ENCODE peak calls at places on chromosomes 6 and 20, in eight cellular contexts. W is GM23248, Y is IMR-90, K is OCI-LY7, P is DND-41, C is mesenchymal stem cell, H is PC-3, Z is fibroblast of lung. N is an unnamed sample. For H3K36me3, the result is how much of the 10 kb centered on the place peaks cover.

GRCh38 chr6:48904809-48905208 is 558.2 kb downstream of the MMUT start:
- DNase-seq in W (no peak), Y (no peak), K (no peak), P (no peak), C (no peak), H (no peak), Z (no peak), N (no peak)

GRCh38 chr6:45877970-45878590 is 137.6 kb downstream of the CLIC5 start:
- DNase-seq in W (no peak), Y (no peak), K (no peak), P (no peak), C (no peak), H (no peak), Z (no peak), N (no peak)

GRCh38 chr20:25987073-25987927 is 290.6 kb upstream of the ZNF337 start:
- DNase-seq in W (peak), Y (peak), K (peak), P (no peak), C (no peak), H (no peak), Z (peak), N (no peak)

GRCh38 chr20:63850689-63851547 is 10.4 kb upstream of the ABHD16B start:
- DNase-seq in W (no peak), Y (no peak), K (no peak), P (no peak), C (no peak), H (no peak), Z (no peak), N (no peak)

GRCh38 chr6:29483735-29484134 is 4.0 kb downstream of the MAS1L start:
- DNase-seq in W (no peak), Y (no peak), K (no peak), P (no peak), C (no peak), H (no peak), Z (no peak), N (no peak)

GRCh38 chr20:40933758-40934157 is 94.9 kb upstream of the TOP1 start:
- DNase-seq in W (no peak), Y (no peak), K (no peak), P (no peak), C (no peak), H (no peak), Z (no peak), N (no peak)

GRCh38 chr6:44142835-44143234 is 15.5 kb downstream of the TMEM63B start:
- DNase-seq in W (no peak), Y (no peak), K (no peak), P (no peak), C (no peak), H (no peak), Z (no peak), N (no peak)

GRCh38 chr6:3697609-3698008 is 53.9 kb downstream of the PXDC1 start:
- DNase-seq in W (peak), Y (peak), K (no peak), P (no peak), C (peak), H (no peak), Z (peak), N (peak)

GRCh38 chr20:51494241-51495110 is 48.0 kb downstream of the NFATC2 start:
- DNase-seq in W (no peak), Y (no peak), K (no peak), P (no peak), C (no peak), H (no peak), Z (no peak), N (no peak)

GRCh38 chr6:28695671-28696537 is 170.2 kb downstream of the GPX5 start:
- DNase-seq in W (peak), Y (peak), K (no peak), P (no peak), C (no peak), H (no peak), Z (no peak), N (peak)

GRCh38 chr6:160035693-160036330 is 66.9 kb downstream of the IGF2R start:
- DNase-seq in W (peak), Y (peak), K (no peak), P (no peak), C (no peak), H (no peak), Z (no peak), N (no peak)

GRCh38 chr6:7721654-7722053 is 4.2 kb upstream of the BMP6 start:
- DNase-seq in W (peak), Y (peak), K (peak), P (no peak), C (peak), H (peak), Z (peak), N (no peak)

GRCh38 chr6:31173406-31173805 is 2.9 kb upstream of the POU5F1 start:
- DNase-seq in W (no peak), Y (no peak), K (no peak), P (no peak), C (no peak), H (no peak), Z (no peak), N (no peak)

GRCh38 chr20:30168025-30168799 is 1089.3 kb upstream of the DEFB115 start:
- DNase-seq in W (peak), Y (no peak), K (no peak), P (no peak), C (no peak), H (no peak), Z (no peak), N (no peak)

GRCh38 chr6:97053643-97054411 is 129.3 kb downstream of the KLHL32 start:
- DNase-seq in W (peak), Y (peak), K (peak), P (no peak), C (peak), H (peak), Z (peak), N (peak)

GRCh38 chr6:127458190-127458589 is 999 bp downstream of the KIAA0408 start:
- DNase-seq in W (peak), Y (no peak), K (no peak), P (no peak), C (no peak), H (no peak), Z (no peak), N (no peak)

GRCh38 chr6:163531122-163531521 is 116.6 kb downstream of the QKI start:
- DNase-seq in W (no peak), Y (no peak), K (no peak), P (no peak), C (no peak), H (no peak), Z (no peak), N (no peak)

GRCh38 chr20:16459019-16459700 is 114.1 kb downstream of the KIF16B start:
- DNase-seq in W (peak), Y (peak), K (no peak), P (no peak), C (peak), H (peak), Z (peak), N (peak)

GRCh38 chr6:79861023-79861422 is 86.3 kb downstream of the ELOVL4 start:
- DNase-seq in W (no peak), Y (no peak), K (no peak), P (no peak), C (no peak), H (no peak), Z (no peak), N (no peak)

GRCh38 chr6:29005183-29005885 is at the start of gene ZNF311:
- DNase-seq in W (peak), Y (peak), K (no peak), P (no peak), C (peak), H (peak), Z (peak), N (peak)

GRCh38 chr6:45896783-45897441 is 118.7 kb downstream of the CLIC5 start:
- DNase-seq in W (peak), Y (no peak), K (no peak), P (no peak), C (peak), H (no peak), Z (no peak), N (peak)

GRCh38 chr20:60466683-60467022 is 508.4 kb downstream of the CDH26 start:
- DNase-seq in W (no peak), Y (no peak), K (no peak), P (no peak), C (no peak), H (no peak), Z (no peak), N (no peak)

GRCh38 chr6:15879372-15880261 is 216.8 kb upstream of the DTNBP1 start:
- DNase-seq in W (peak), Y (peak), K (peak), P (peak), C (peak), H (peak), Z (peak), N (peak)

GRCh38 chr6:103522045-103522444 is 1337.7 kb downstream of the HACE1 start:
- DNase-seq in W (no peak), Y (no peak), K (no peak), P (no peak), C (no peak), H (no peak), Z (no peak), N (no peak)

GRCh38 chr6:1263850-1264377 is 48.0 kb upstream of the FOXQ1 start:
- DNase-seq in W (no peak), Y (no peak), K (no peak), P (no peak), C (no peak), H (no peak), Z (no peak), N (no peak)

GRCh38 chr6:40672118-40672517 is 85.0 kb upstream of the LRFN2 start:
- DNase-seq in W (peak), Y (no peak), K (no peak), P (no peak), C (no peak), H (no peak), Z (no peak), N (no peak)

GRCh38 chr6:135146160-135146920 is 34.8 kb upstream of the MYB start:
- DNase-seq in W (peak), Y (peak), K (no peak), P (no peak), C (peak), H (peak), Z (no peak), N (peak)

GRCh38 chr6:170512249-170512648 is 40.9 kb downstream of the PSMB1 start:
- DNase-seq in W (no peak), Y (no peak), K (no peak), P (no peak), C (no peak), H (no peak), Z (no peak), N (no peak)

GRCh38 chr20:41275181-41275793 is 42.2 kb downstream of the ZHX3 start:
- DNase-seq in W (peak), Y (peak), K (no peak), P (no peak), C (peak), H (peak), Z (peak), N (peak)

GRCh38 chr6:22147983-22148797 is 148.6 kb downstream of the PRL start:
- DNase-seq in W (peak), Y (peak), K (no peak), P (peak), C (peak), H (peak), Z (peak), N (peak)

GRCh38 chr6:1538810-1539482 is 70.8 kb upstream of the FOXC1 start:
- DNase-seq in W (peak), Y (no peak), K (no peak), P (no peak), C (no peak), H (no peak), Z (no peak), N (no peak)

GRCh38 chr6:125002090-125002741 is 40.0 kb downstream of the RNF217 start:
- DNase-seq in W (no peak), Y (peak), K (no peak), P (no peak), C (peak), H (no peak), Z (peak), N (peak)

GRCh38 chr6:135990437-135990836 is 138.9 kb downstream of the PDE7B start:
- DNase-seq in W (no peak), Y (no peak), K (no peak), P (no peak), C (no peak), H (no peak), Z (peak), N (no peak)

GRCh38 chr6:56652994-56653393 is 10.3 kb upstream of the DST start:
- DNase-seq in W (peak), Y (peak), K (no peak), P (no peak), C (peak), H (peak), Z (peak), N (peak)

GRCh38 chr6:11779308-11780096 is 899 bp upstream of the ADTRP start:
- DNase-seq in W (peak), Y (no peak), K (no peak), P (no peak), C (no peak), H (no peak), Z (no peak), N (peak)

GRCh38 chr20:35191419-35191818 is 19.5 kb downstream of the PROCR start:
- DNase-seq in W (no peak), Y (no peak), K (no peak), P (no peak), C (no peak), H (no peak), Z (no peak), N (no peak)

GRCh38 chr6:118586741-118587485 is 38.8 kb downstream of the PLN start:
- DNase-seq in W (no peak), Y (no peak), K (no peak), P (no peak), C (no peak), H (no peak), Z (no peak), N (no peak)

GRCh38 chr20:57389695-57390603 is 1.2 kb upstream of the RBM38 start:
- DNase-seq in W (no peak), Y (no peak), K (no peak), P (no peak), C (no peak), H (no peak), Z (no peak), N (no peak)

GRCh38 chr6:14477559-14477958 is 360.0 kb downstream of the CD83 start:
- DNase-seq in W (no peak), Y (no peak), K (no peak), P (no peak), C (no peak), H (no peak), Z (no peak), N (no peak)

GRCh38 chr6:14474816-14475215 is 357.2 kb downstream of the CD83 start:
- DNase-seq in W (no peak), Y (no peak), K (peak), P (no peak), C (no peak), H (no peak), Z (no peak), N (no peak)

GRCh38 chr6:14475306-14475705 is 357.7 kb downstream of the CD83 start:
- DNase-seq in W (no peak), Y (no peak), K (no peak), P (no peak), C (no peak), H (no peak), Z (no peak), N (no peak)

GRCh38 chr6:14478396-14479225 is 361.0 kb downstream of the CD83 start:
- DNase-seq in W (no peak), Y (peak), K (no peak), P (no peak), C (no peak), H (no peak), Z (no peak), N (no peak)

GRCh38 chr6:14476793-14477531 is 359.4 kb downstream of the CD83 start:
- DNase-seq in W (peak), Y (peak), K (no peak), P (no peak), C (peak), H (no peak), Z (peak), N (peak)
- H3K4me3 ChIP-seq in W (peak), Y (peak), K (no peak), P (no peak), C (no peak), H (no peak), Z (peak), N (peak)

GRCh38 chr20:58989196-58989595 is 8.1 kb downstream of the NELFCD start:
- DNase-seq in W (no peak), Y (no peak), K (no peak), P (no peak), C (no peak), H (no peak), Z (no peak), N (no peak)

GRCh38 chr20:58993332-58994248 is 12.5 kb downstream of the NELFCD start:
- DNase-seq in W (no peak), Y (no peak), K (no peak), P (no peak), C (no peak), H (peak), Z (no peak), N (no peak)

GRCh38 chr20:58990651-58991445 is 9.8 kb downstream of the NELFCD start:
- DNase-seq in W (no peak), Y (no peak), K (no peak), P (no peak), C (no peak), H (no peak), Z (no peak), N (no peak)

GRCh38 chr20:58992911-58993310 is 11.9 kb downstream of the NELFCD start:
- DNase-seq in W (no peak), Y (no peak), K (no peak), P (no peak), C (no peak), H (no peak), Z (no peak), N (no peak)

GRCh38 chr20:58991720-58992119 is 10.7 kb downstream of the NELFCD start:
- DNase-seq in W (no peak), Y (peak), K (no peak), P (no peak), C (no peak), H (no peak), Z (no peak), N (no peak)
- H3K36me3 ChIP-seq in W (half or more), Y (half or more), K (half or more), P (half or more), C (half or more), H (half or more), Z (under half), N (half or more)

GRCh38 chr6:53979468-53980067 is 131.7 kb upstream of the MLIP start:
- DNase-seq in W (peak), Y (peak), K (peak), P (peak), C (peak), H (peak), Z (peak), N (peak)

GRCh38 chr6:53974941-53975340 is 136.3 kb upstream of the MLIP start:
- DNase-seq in W (no peak), Y (no peak), K (no peak), P (no peak), C (no peak), H (no peak), Z (no peak), N (no peak)

GRCh38 chr6:53975966-53976610 is 135.2 kb upstream of the MLIP start:
- DNase-seq in W (no peak), Y (peak), K (no peak), P (no peak), C (no peak), H (no peak), Z (peak), N (peak)
- H2AFZ ChIP-seq in W (no peak), Y (no peak), K (no peak), P (no peak), C (no peak), H (peak), Z (no peak), N (no peak)

GRCh38 chr20:49982072-49982345 is 771 bp upstream of the SNAI1 start:
- DNase-seq in W (no peak), Y (no peak), K (no peak), P (no peak), C (no peak), H (no peak), Z (no peak), N (no peak)
- H3K4me3 ChIP-seq in W (peak), Y (no peak), K (peak), P (no peak), C (no peak), H (peak), Z (no peak), N (peak)

DNA sequence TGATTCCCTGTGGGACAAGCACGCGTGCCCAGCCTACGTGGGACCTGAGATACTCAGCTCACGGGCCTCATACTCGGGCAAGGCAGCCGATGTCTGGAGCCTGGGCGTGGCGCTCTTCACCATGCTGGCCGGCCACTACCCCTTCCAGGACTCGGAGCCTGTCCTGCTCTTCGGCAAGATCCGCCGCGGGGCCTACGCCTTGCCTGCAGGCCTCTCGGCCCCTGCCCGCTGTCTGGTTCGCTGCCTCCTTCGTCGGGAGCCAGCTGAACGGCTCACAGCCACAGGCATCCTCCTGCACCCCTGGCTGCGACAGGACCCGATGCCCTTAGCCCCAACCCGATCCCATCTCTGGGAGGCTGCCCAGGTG is 11.9 kb upstream of the RBCK1 start:
- DNase-seq in W (no peak), Y (no peak), K (no peak), P (no peak), C (no peak), H (no peak), Z (no peak), N (no peak)
- H3K36me3 ChIP-seq in W (half or more), Y (half or more), K (half or more), P (half or more), C (half or more), H (half or more), Z (under half), N (under half)

GRCh38 chr6:169212897-169213813 is 40.5 kb downstream of the THBS2 start:
- DNase-seq in W (peak), Y (peak), K (peak), P (no peak), C (peak), H (peak), Z (peak), N (peak)

GRCh38 chr6:169212436-169212835 is 41.2 kb downstream of the THBS2 start:
- DNase-seq in W (no peak), Y (no peak), K (no peak), P (no peak), C (no peak), H (no peak), Z (peak), N (no peak)

GRCh38 chr6:169210611-169211010 is 43.0 kb downstream of the THBS2 start:
- DNase-seq in W (no peak), Y (no peak), K (no peak), P (no peak), C (no peak), H (no peak), Z (no peak), N (peak)

GRCh38 chr6:169213814-169214520 is 39.7 kb downstream of the THBS2 start:
- DNase-seq in W (no peak), Y (no peak), K (no peak), P (no peak), C (no peak), H (no peak), Z (no peak), N (no peak)

GRCh38 chr6:169211881-169212280 is 41.8 kb downstream of the THBS2 start:
- DNase-seq in W (no peak), Y (no peak), K (no peak), P (no peak), C (no peak), H (no peak), Z (no peak), N (no peak)
- H2AFZ ChIP-seq in W (peak), Y (peak), K (peak), P (no peak), C (no peak), H (no peak), Z (no peak), N (no peak)

GRCh38 chr6:133855994-133856393 is 32.9 kb upstream of the TCF21 start:
- DNase-seq in W (no peak), Y (no peak), K (no peak), P (no peak), C (no peak), H (no peak), Z (no peak), N (no peak)

GRCh38 chr6:133855599-133855972 is 33.3 kb upstream of the TCF21 start:
- DNase-seq in W (no peak), Y (no peak), K (no peak), P (no peak), C (no peak), H (no peak), Z (no peak), N (peak)

GRCh38 chr6:133856911-133857310 is 32.0 kb upstream of the TCF21 start:
- DNase-seq in W (no peak), Y (no peak), K (no peak), P (no peak), C (no peak), H (no peak), Z (no peak), N (no peak)

GRCh38 chr6:133854633-133855598 is 34.0 kb upstream of the TCF21 start:
- DNase-seq in W (peak), Y (no peak), K (no peak), P (no peak), C (peak), H (no peak), Z (no peak), N (no peak)

GRCh38 chr6:133854167-133854632 is 34.7 kb upstream of the TCF21 start:
- DNase-seq in W (no peak), Y (no peak), K (no peak), P (no peak), C (no peak), H (no peak), Z (no peak), N (no peak)
- H3K4me3 ChIP-seq in W (no peak), Y (no peak), K (no peak), P (no peak), C (no peak), H (no peak), Z (no peak), N (no peak)